ENCODE peak calls at places on chromosomes 2 and 18, in ten cellular contexts. K, T, D, X, H, P, V, Y, J and Q are unnamed samples.

GRCh38 chr2:105545731-105546622 is 147.1 kb upstream of the FHL2 start:
- DNase-seq in J (peak; percentile 68), X (peak; percentile 47), D (peak; percentile 81), K (peak; percentile 74), T (peak; percentile 71), P (peak; percentile 70), H (peak; percentile 75), V (peak; percentile 82), Y (peak; percentile 46), Q (peak; percentile 80)

GRCh38 chr18:3391704-3392466 is 58.1 kb upstream of the TGIF1 start:
- DNase-seq in D (no peak), Y (no peak), V (no peak), K (no peak), J (no peak), H (no peak), X (no peak), T (no peak), P (no peak), Q (no peak)

GRCh38 chr2:127448526-127448925 is 30.3 kb downstream of the PROC start:
- DNase-seq in T (no peak), V (peak; percentile 60), K (no peak), X (no peak), J (no peak), Y (no peak), D (no peak), P (no peak), H (no peak), Q (no peak)

GRCh38 chr2:201448701-201449100 is 2.6 kb downstream of the TRAK2 start:
- DNase-seq in K (no peak), V (peak; percentile 84), H (no peak), X (no peak), J (no peak), T (no peak), Y (no peak), P (no peak), D (no peak), Q (no peak)

GRCh38 chr2:235413084-235413483 is 80.8 kb upstream of the AGAP1 start:
- DNase-seq in P (no peak), V (no peak), X (no peak), K (no peak), Y (no peak), T (no peak), J (no peak), D (no peak), H (no peak), Q (no peak)

GRCh38 chr2:17918789-17919188 is 40.3 kb downstream of the KCNS3 start:
- DNase-seq in J (peak; percentile 15), V (peak; percentile 8), T (peak; percentile 73), X (no peak), D (peak; percentile 13), Y (no peak), H (peak; percentile 18), K (no peak), P (no peak), Q (peak; percentile 18)

GRCh38 chr2:124988794-124989193 is 963.7 kb downstream of the CNTNAP5 start:
- DNase-seq in Y (no peak), K (no peak), D (no peak), P (no peak), H (no peak), T (no peak), X (no peak), J (no peak), V (no peak), Q (no peak)

GRCh38 chr2:20448246-20449046 is 1.6 kb downstream of the RHOB start:
- DNase-seq in K (no peak), X (peak; percentile 45), P (peak; percentile 54), D (peak; percentile 29), T (peak; percentile 42), H (no peak), V (no peak), J (no peak), Y (no peak), Q (peak; percentile 29)

GRCh38 chr2:134359367-134360081 is 105.7 kb downstream of the MGAT5 start:
- DNase-seq in T (no peak), D (no peak), J (no peak), V (peak; percentile 84), K (no peak), P (no peak), Y (peak; percentile 13), H (peak; percentile 23), X (no peak), Q (no peak)

GRCh38 chr2:211737282-211737681 is 801.3 kb downstream of the ERBB4 start:
- DNase-seq in H (no peak), D (no peak), Y (no peak), K (no peak), X (no peak), V (peak; percentile 49), P (no peak), T (no peak), J (no peak), Q (no peak)

GRCh38 chr2:50575232-50575631 is 456.7 kb downstream of the NRXN1 start:
- DNase-seq in P (no peak), J (no peak), H (no peak), X (no peak), D (no peak), T (peak; percentile 47), V (no peak), Y (no peak), K (no peak), Q (peak; percentile 33)

GRCh38 chr2:65922794-65923193 is 490.4 kb upstream of the SPRED2 start:
- DNase-seq in V (peak; percentile 48), T (no peak), X (no peak), J (no peak), D (no peak), Y (no peak), H (no peak), P (no peak), K (no peak), Q (no peak)

DNA sequence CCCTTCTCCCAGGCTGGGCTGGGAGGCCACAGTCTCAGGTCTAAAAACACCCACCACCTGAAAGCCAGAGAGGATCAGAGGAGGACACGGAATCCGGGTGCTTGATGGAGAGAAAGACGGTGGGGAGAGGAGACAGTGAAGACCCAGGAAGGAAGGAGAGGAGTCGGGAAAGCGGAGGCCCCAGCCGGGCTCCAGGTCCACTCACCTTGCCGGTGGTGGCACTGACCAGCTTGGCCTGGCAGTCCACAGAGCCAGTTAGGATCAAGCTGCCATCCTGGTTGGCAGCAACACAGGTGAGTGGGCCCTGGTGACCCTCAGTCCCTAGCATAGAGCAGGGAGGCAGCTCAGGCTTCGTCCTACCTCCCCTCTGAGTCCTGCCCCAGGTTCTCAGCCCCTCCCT is 4.3 kb downstream of the AAMP start:
- DNase-seq in D (no peak), T (no peak), Y (no peak), K (peak; percentile 10), H (no peak), V (no peak), P (no peak), X (no peak), J (no peak), Q (no peak)
- H3K4me1 ChIP-seq in D (peaks cover 13% of the 10 kb centered on the region), T (no peaks in the 10 kb centered on the region), Y (peaks cover 12% of the 10 kb centered on the region), K (peaks cover 63% of the 10 kb centered on the region), H (peaks cover 34% of the 10 kb centered on the region), V (no peaks in the 10 kb centered on the region), P (peaks cover 18% of the 10 kb centered on the region), X (no peaks in the 10 kb centered on the region), J (peaks cover 8% of the 10 kb centered on the region), Q (peaks cover 17% of the 10 kb centered on the region)

GRCh38 chr18:13462686-13463085 is 244.1 kb downstream of the LDLRAD4 start:
- DNase-seq in K (no peak), J (no peak), P (no peak), Y (no peak), V (no peak), H (no peak), X (no peak), T (no peak), D (no peak), Q (no peak)

GRCh38 chr18:13463526-13463925 is 245.0 kb downstream of the LDLRAD4 start:
- DNase-seq in H (no peak), Y (no peak), T (no peak), D (no peak), K (no peak), J (no peak), X (no peak), V (no peak), P (no peak), Q (no peak)

GRCh38 chr18:13461488-13461887 is 242.9 kb downstream of the LDLRAD4 start:
- DNase-seq in V (no peak), D (no peak), X (no peak), Y (no peak), T (no peak), H (no peak), K (no peak), J (no peak), P (no peak), Q (no peak)

GRCh38 chr18:13461936-13462335 is 243.4 kb downstream of the LDLRAD4 start:
- DNase-seq in T (no peak), X (no peak), V (no peak), H (no peak), P (no peak), K (no peak), D (no peak), Y (no peak), J (no peak), Q (no peak)

DNA sequence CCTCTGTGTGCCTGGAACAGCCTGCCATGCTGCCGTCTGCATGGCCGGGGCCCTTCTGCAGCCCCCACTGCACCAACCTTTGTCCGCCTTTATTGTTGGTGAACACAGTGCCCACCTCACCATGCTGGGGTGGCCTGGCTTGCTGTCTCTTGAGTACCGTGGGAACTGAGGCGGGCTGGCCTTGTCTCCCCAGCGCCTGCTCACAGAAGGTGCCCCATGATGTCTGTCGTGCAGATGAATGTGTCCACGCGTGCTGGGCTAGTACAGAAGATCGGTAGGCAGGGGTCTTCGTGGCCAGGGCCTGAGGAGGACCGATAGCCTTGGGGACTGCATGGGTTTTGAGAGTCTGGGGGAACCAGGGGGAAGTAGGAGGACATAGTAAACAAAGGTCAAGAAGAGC is 242.4 kb downstream of the LDLRAD4 start:
- DNase-seq in H (no peak), P (no peak), T (no peak), D (no peak), V (no peak), J (no peak), Y (no peak), X (no peak), K (no peak), Q (no peak)
- H3K4me1 ChIP-seq in H (peaks cover 6% of the 10 kb centered on the region), P (peaks cover 6% of the 10 kb centered on the region), T (no peaks in the 10 kb centered on the region), D (no peaks in the 10 kb centered on the region), V (no peaks in the 10 kb centered on the region), J (peaks cover 2% of the 10 kb centered on the region), Y (no peaks in the 10 kb centered on the region), X (no peaks in the 10 kb centered on the region), K (peaks cover 50% of the 10 kb centered on the region), Q (no peaks in the 10 kb centered on the region)

DNA sequence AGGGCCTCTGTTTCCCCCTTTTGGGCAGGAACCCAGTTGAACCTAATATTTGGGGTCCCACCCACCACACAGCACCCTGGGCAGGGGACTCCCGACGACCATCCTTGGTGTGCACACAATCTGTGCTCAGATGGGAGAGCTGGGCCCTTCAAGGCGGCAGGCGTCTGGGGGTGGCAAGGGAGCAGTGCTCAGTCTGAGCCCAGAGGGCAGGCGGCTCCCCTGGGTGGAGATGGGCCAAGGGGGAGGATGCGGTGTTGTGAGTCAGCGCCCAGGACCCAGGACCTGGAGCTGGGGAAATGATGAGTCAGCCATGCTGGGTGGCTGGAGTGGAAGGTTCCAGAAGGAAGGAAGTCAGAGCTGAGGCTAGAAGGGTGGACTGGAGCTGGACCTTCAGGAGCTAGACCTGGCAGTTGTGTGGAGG is 3.8 kb downstream of the PROM2 start:
- DNase-seq in J (no peak), K (peak; percentile 21), D (no peak), X (no peak), Y (peak; percentile 48), V (peak; percentile 94), T (no peak), H (no peak), P (peak; percentile 39), Q (no peak)
- H3K4me1 ChIP-seq in J (peaks cover 36% of the 10 kb centered on the region), K (no peaks in the 10 kb centered on the region), D (no peaks in the 10 kb centered on the region), X (no peaks in the 10 kb centered on the region), Y (peaks cover 58% of the 10 kb centered on the region), V (peaks cover 53% of the 10 kb centered on the region), T (peaks cover 5% of the 10 kb centered on the region), H (no peaks in the 10 kb centered on the region), P (no peaks in the 10 kb centered on the region), Q (no peaks in the 10 kb centered on the region)

GRCh38 chr2:101961287-101962242 is 30.2 kb upstream of the IL1R2 start:
- DNase-seq in K (peak; percentile 83), J (no peak), Y (no peak), D (peak; percentile 20), T (peak; percentile 6), X (peak; percentile 88), H (no peak), P (peak; percentile 88), V (no peak), Q (no peak)
- H3K4me1 ChIP-seq in K (peaks cover 49% of the 10 kb centered on the region), J (peaks cover 11% of the 10 kb centered on the region), Y (no peaks in the 10 kb centered on the region), D (no peaks in the 10 kb centered on the region), T (no peaks in the 10 kb centered on the region), X (no peaks in the 10 kb centered on the region), H (no peaks in the 10 kb centered on the region), P (no peaks in the 10 kb centered on the region), V (no peaks in the 10 kb centered on the region), Q (no peaks in the 10 kb centered on the region)